ENCODE peak calls at places on chromosomes 1 and 21, in six cellular contexts. U, H, G, M, Q and O are unnamed samples.

GRCh38 chr1:41677586-41677985 is 193.1 kb upstream of the EDN2 start:
- DNase-seq in M (no peak), U (no peak), Q (peak), G (no peak), H (no peak), O (no peak)

GRCh38 chr1:3219005-3219724 is 150.2 kb downstream of the PRDM16 start:
- DNase-seq in G (no peak), Q (peak), U (peak), M (no peak), H (no peak), O (peak)

GRCh38 chr1:220198186-220199005 is 73.9 kb downstream of the RAB3GAP2 start:
- DNase-seq in M (no peak), U (no peak), G (no peak), H (no peak), Q (no peak), O (peak)

GRCh38 chr1:195899762-195900352 is 708.4 kb downstream of the KCNT2 start:
- DNase-seq in Q (no peak), M (no peak), U (no peak), H (no peak), G (no peak), O (peak)

GRCh38 chr1:172089768-172090510 is 248.6 kb downstream of the DNM3 start:
- DNase-seq in G (no peak), Q (peak), H (no peak), U (peak), M (peak), O (peak)

GRCh38 chr1:76281306-76281705 is 206.8 kb downstream of the ST6GALNAC3 start:
- DNase-seq in H (no peak), Q (no peak), U (no peak), G (no peak), M (no peak), O (no peak)

GRCh38 chr1:27760411-27760810 is 12.6 kb upstream of the STX12 start:
- DNase-seq in H (no peak), M (no peak), U (no peak), Q (no peak), G (no peak), O (peak)

GRCh38 chr1:48415050-48415449 is 57.0 kb downstream of the SPATA6 start:
- DNase-seq in Q (no peak), U (no peak), M (no peak), H (no peak), G (no peak), O (no peak)

GRCh38 chr1:209291715-209292114 is 291.8 kb upstream of the CAMK1G start:
- DNase-seq in U (no peak), M (no peak), H (no peak), G (no peak), Q (no peak), O (no peak)

GRCh38 chr21:29133796-29134195 is 3.4 kb downstream of the MAP3K7CL start:
- DNase-seq in G (no peak), Q (no peak), H (no peak), U (no peak), M (no peak), O (no peak)

GRCh38 chr21:31108969-31109368 is 70.7 kb upstream of the KRTAP19-8 start:
- DNase-seq in M (peak), Q (no peak), U (no peak), H (no peak), G (no peak), O (peak)
- TF ChIP-seq CTCF in M (peak), Q (no peak), U (peak), H (no peak), G (no peak), O (peak)

DNA sequence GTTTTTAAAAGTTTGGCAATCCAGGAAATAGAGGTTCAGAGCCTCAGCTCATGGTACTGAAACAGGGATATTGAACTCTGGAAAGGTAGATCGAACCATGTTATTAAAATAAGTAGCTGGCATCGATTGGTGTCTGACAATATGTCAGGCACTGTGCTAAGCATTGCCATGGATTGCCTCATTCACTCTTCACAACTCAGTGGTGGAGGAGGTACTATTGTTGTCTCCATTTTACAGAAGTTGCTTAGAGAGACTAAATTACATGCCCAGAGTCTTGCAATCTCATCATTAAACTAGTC is 22.7 kb upstream of the TOR3A start:
- DNase-seq in G (peak), H (no peak), Q (no peak), M (no peak), U (no peak), O (no peak)
- H3K4me3 ChIP-seq in G (no peak), H (no peak), Q (no peak), M (no peak), U (no peak), O (no peak)

GRCh38 chr1:237864338-237865244 is 26.1 kb downstream of the ZP4 start:
- DNase-seq in Q (peak), G (peak), M (no peak), U (no peak), H (no peak), O (peak)

GRCh38 chr1:237859014-237859413 is 31.7 kb downstream of the ZP4 start:
- DNase-seq in H (no peak), G (no peak), U (no peak), M (no peak), Q (no peak), O (no peak)

GRCh38 chr1:237867380-237867888 is 23.3 kb downstream of the ZP4 start:
- DNase-seq in M (no peak), U (no peak), Q (no peak), H (no peak), G (no peak), O (no peak)

GRCh38 chr1:237861944-237862343 is 28.8 kb downstream of the ZP4 start:
- DNase-seq in Q (no peak), U (no peak), G (peak), H (no peak), M (no peak), O (no peak)

GRCh38 chr1:237863234-237863633 is 27.5 kb downstream of the ZP4 start:
- DNase-seq in H (no peak), U (no peak), G (no peak), M (no peak), Q (no peak), O (no peak)
- TF ChIP-seq CTCF in H (no peak), U (no peak), G (no peak), M (no peak), Q (no peak), O (no peak)

GRCh38 chr1:154707901-154708514 is 100.0 kb upstream of the ADAR start:
- DNase-seq in U (no peak), H (no peak), G (no peak), Q (no peak), M (no peak), O (peak)
- H3K4me3 ChIP-seq in U (no peak), H (no peak), G (no peak), Q (no peak), M (no peak), O (no peak)